ENCODE peak calls at places on chromosomes 7 and 10, in four cellular contexts. M is bronchial epithelial cell, G is M059J, Q is NCI-H1417 treated with DMSO at 0.1 percent for 48 hours. T is an unnamed sample.
A peak's percentile ranks its signal among the peaks of the same experiment; 100 is the strongest.

GRCh38 chr10:97830064-97830463 is 19.6 kb upstream of the GOLGA7B start:
- DNase-seq in G (no peak), M (no peak), Q (no peak), T (no peak)

GRCh38 chr7:142542938-142543337 is 206.3 kb upstream of the PRSS1 start:
- DNase-seq in M (no peak), Q (no peak), G (peak; percentile 82), T (no peak)

GRCh38 chr10:48638739-48639527 is 34.1 kb upstream of the ARHGAP22 start:
- DNase-seq in Q (no peak), M (no peak), G (no peak), T (no peak)

GRCh38 chr10:95487994-95488393 is 73.2 kb downstream of the SORBS1 start:
- DNase-seq in M (no peak), G (no peak), Q (no peak), T (no peak)

GRCh38 chr7:107579546-107579880 is 533 bp upstream of the BCAP29 start:
- DNase-seq in G (no peak), M (peak; percentile 27), Q (no peak), T (no peak)

GRCh38 chr10:102450374-102451104 is 804 bp downstream of the C10orf95 start:
- DNase-seq in Q (peak; percentile 6), G (peak; percentile 77), M (peak; percentile 74), T (peak; percentile 95)

GRCh38 chr10:113979378-113979777 is 64.3 kb upstream of the ADRB1 start:
- DNase-seq in G (no peak), M (no peak), Q (no peak), T (no peak)

GRCh38 chr7:34296663-34297062 is 361.4 kb upstream of the NPSR1 start:
- DNase-seq in Q (no peak), M (peak; percentile 2), G (peak; percentile 27), T (no peak)

GRCh38 chr7:134589491-134589941 is 40.6 kb downstream of the AKR1B15 start:
- DNase-seq in Q (no peak), M (peak; percentile 76), G (peak; percentile 99), T (no peak)

GRCh38 chr10:96337106-96337505 is 21.7 kb downstream of the OPALIN start:
- DNase-seq in M (no peak), Q (no peak), G (no peak), T (no peak)

GRCh38 chr10:58810751-58811150 is 298.1 kb downstream of the BICC1 start:
- DNase-seq in M (no peak), Q (no peak), G (no peak), T (no peak)

GRCh38 chr10:27747096-27747451 is 1.5 kb upstream of the MKX start:
- DNase-seq in G (no peak), M (no peak), Q (no peak), T (no peak)

GRCh38 chr7:39132306-39132705 is 154.6 kb downstream of the POU6F2 start:
- DNase-seq in Q (no peak), G (no peak), M (no peak), T (no peak)

GRCh38 chr7:148588168-148588890 is 2.2 kb upstream of the C7orf33 start:
- DNase-seq in Q (no peak), G (no peak), M (no peak), T (no peak)